ENCODE peak calls at places on chromosomes 11 and 22, in six cellular contexts. X is H1, E is neuronal stem cell, M is mesenchymal stem cell, J is mesendoderm, K is trophoblast cell. R is an unnamed sample.

GRCh38 chr11:76217653-76218160 is 11.4 kb upstream of the WNT11 start:
- DNase-seq in J (no peak), E (no peak), K (no peak), M (no peak), X (no peak), R (no peak)

GRCh38 chr11:114065094-114065493 is 5.6 kb downstream of the ZBTB16 start:
- DNase-seq in J (no peak), M (no peak), E (no peak), X (no peak), K (no peak), R (no peak)

GRCh38 chr11:110305169-110306018 is 9.0 kb upstream of the RDX start:
- DNase-seq in M (no peak), X (no peak), J (no peak), E (no peak), K (no peak), R (no peak)

GRCh38 chr11:102914238-102915043 is 39.7 kb upstream of the MMP12 start:
- DNase-seq in K (no peak), X (peak), E (peak), J (peak), M (peak), R (peak)

GRCh38 chr22:26045855-26046254 is 123.4 kb upstream of the SEZ6L start:
- DNase-seq in X (no peak), K (no peak), M (no peak), J (peak), E (no peak), R (no peak)

GRCh38 chr11:47494996-47495855 is 46.3 kb upstream of the RAPSN start:
- DNase-seq in J (peak), E (no peak), K (no peak), M (peak), X (no peak), R (peak)

GRCh38 chr11:125327494-125328130 is 163.1 kb downstream of the PKNOX2 start:
- DNase-seq in M (no peak), J (no peak), X (no peak), E (no peak), K (no peak), R (no peak)

GRCh38 chr11:77019976-77020591 is 14.1 kb upstream of the B3GNT6 start:
- DNase-seq in X (no peak), M (peak), E (no peak), J (no peak), K (no peak), R (peak)

GRCh38 chr11:111001986-111002616 is 243.4 kb upstream of the POU2AF2 start:
- DNase-seq in K (no peak), E (no peak), J (no peak), M (peak), X (no peak), R (peak)

GRCh38 chr11:2537896-2538855 is 93.4 kb downstream of the KCNQ1 start:
- DNase-seq in J (no peak), M (no peak), X (no peak), E (no peak), K (peak), R (no peak)

GRCh38 chr11:115219378-115219777 is 284.8 kb downstream of the CADM1 start:
- DNase-seq in J (no peak), X (no peak), M (no peak), K (no peak), E (no peak), R (no peak)

GRCh38 chr11:119094816-119095065 is 6.9 kb downstream of the DPAGT1 start:
- DNase-seq in K (peak), X (no peak), J (no peak), E (peak), M (peak), R (peak)

GRCh38 chr11:74084796-74085541 is 76.1 kb upstream of the UCP3 start:
- DNase-seq in M (no peak), K (no peak), J (no peak), X (no peak), E (no peak), R (peak)

GRCh38 chr11:12494699-12495098 is 117.3 kb downstream of the PARVA start:
- DNase-seq in X (no peak), M (peak), K (no peak), E (no peak), J (peak), R (peak)

GRCh38 chr11:107468596-107468995 is 11.0 kb upstream of the CWF19L2 start:
- DNase-seq in M (peak), X (no peak), E (no peak), K (no peak), J (no peak), R (peak)

GRCh38 chr11:66718320-66718971 is 10.6 kb downstream of the SPTBN2 start:
- DNase-seq in E (no peak), M (no peak), X (peak), J (no peak), K (no peak), R (no peak)

GRCh38 chr11:73249858-73250773 is 22.0 kb upstream of the P2RY6 start:
- DNase-seq in E (no peak), M (no peak), K (peak), J (no peak), X (no peak), R (no peak)

GRCh38 chr22:22376352-22376706 is 131.7 kb downstream of the VPREB1 start:
- DNase-seq in E (no peak), X (no peak), K (no peak), M (no peak), J (no peak), R (no peak)

DNA sequence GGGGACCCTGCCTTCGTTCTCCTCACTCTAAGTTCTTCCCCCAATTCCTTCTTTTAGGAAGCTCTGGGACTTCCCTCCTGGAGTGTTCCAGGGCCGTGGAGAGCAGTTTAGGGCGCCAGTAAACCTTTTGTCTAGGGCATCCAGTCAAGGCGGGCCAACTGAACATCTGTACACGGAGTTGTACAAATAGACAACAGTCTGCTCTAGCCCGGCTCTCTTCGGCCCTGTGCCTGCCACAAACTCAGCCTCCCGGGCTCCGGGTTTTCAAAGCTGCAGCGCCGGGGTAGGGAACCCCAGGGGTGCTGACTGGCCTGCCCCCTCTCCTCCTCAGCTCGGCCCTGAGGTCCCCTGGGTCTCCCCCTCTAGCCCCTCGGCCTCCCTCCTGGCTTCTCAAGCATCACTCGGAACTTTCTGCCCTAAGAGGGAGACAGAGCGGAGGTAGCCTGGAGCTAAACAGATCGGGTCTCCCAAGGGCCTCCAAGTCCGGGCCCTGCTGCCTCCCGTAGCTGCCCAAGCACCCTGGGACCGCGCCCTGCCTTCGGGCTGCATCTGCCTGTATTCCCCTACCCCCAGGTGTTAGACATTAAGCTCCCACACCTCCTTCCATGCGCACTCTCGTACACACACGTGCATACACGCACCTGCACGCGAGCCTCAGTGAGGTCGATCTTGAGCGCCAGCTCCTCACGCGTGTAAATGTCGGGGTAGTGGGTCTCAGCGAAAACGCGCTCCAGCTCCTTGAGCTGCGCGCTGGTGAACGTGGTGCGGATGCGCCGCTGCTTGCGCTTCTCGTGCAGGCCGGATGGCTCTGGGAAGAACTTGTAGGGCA is 3.3 kb downstream of the PHOX2A start:
- DNase-seq in J (peak), X (peak), E (no peak), M (no peak), K (no peak), R (no peak)
- H3K18ac ChIP-seq in J (no peak), X (peak), E (peak), M (no peak), K (peak), R (no peak)

DNA sequence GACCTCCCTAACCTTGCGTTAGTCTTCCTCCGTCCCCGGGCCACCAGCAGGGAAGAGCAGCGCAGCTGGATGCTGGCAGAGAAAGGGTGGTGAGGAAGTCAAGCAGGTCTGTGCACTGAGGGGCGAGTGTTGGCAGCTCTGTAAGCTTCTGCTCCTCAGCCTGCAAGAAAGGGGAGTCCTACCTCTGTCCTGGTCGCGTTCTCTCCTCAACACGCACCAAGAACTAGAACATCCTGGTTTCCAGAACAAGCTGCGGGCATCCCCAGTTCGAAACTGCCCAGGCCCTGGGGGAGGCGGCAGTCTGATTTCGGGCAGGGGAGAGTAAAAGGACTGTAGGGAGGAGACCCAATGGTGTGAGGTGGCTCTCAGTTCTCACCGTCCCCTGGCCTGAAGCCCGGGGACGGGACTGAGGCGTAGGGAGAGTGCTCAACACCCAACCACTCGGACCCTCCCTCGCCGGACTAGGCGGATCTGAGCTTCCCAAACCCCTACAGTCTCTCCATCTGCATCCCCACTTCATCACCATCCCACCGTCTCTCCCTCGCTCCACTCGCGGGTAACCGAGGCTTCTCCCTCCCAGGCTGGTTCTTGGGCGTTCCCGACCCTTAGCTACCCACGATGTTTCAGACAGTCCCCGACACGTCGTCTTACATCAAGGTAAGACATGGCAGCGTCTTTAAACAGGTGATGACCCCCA is 7.7 kb upstream of the FLI1 start:
- DNase-seq in K (no peak), J (peak), E (no peak), X (peak), M (peak), R (no peak)
- H3K4me3 ChIP-seq in K (no peak), J (peak), E (no peak), X (peak), M (no peak), R (no peak)

GRCh38 chr22:19974935-19975706 is 33.5 kb upstream of the TXNRD2 start:
- DNase-seq in M (no peak), E (no peak), J (peak), K (peak), X (no peak), R (no peak)
- H3K18ac ChIP-seq in M (no peak), E (peak), J (no peak), K (no peak), X (no peak), R (no peak)

DNA sequence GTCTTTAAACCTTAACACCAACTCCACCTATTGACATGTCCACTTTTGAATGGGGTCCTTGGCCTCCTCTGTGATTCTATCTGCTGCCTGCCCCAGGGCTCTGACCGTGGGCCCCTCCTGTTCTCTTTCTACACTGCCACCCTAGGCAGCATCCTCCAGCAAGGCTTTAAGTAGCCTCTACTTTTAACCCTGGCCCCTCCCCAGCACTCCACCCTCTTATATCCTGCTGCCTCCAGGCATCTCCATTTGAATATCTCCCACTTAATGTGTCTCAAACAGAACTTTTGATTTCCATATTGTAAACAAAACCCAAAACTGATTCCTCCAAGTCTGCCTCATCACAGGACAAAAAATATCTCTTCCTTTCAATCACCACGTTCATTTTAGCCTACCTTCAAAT is 90.5 kb upstream of the ARHGAP32 start:
- DNase-seq in E (no peak), M (no peak), J (no peak), X (no peak), K (no peak), R (no peak)
- H3K4me3 ChIP-seq in E (no peak), M (no peak), J (no peak), X (no peak), K (no peak), R (no peak)

GRCh38 chr11:64248578-64248977 is 1.8 kb upstream of the PPP1R14B start:
- DNase-seq in X (peak), M (no peak), K (no peak), E (no peak), J (peak), R (no peak)

GRCh38 chr11:64247729-64248531 is 1.2 kb upstream of the PPP1R14B start:
- DNase-seq in E (no peak), J (no peak), K (no peak), X (no peak), M (no peak), R (no peak)

GRCh38 chr11:64245401-64245796 is 1.3 kb downstream of the PPP1R14B start:
- DNase-seq in K (no peak), M (no peak), J (no peak), E (no peak), X (no peak), R (no peak)

GRCh38 chr11:64245797-64246623 is 733 bp downstream of the PPP1R14B start:
- DNase-seq in E (no peak), M (peak), J (peak), K (peak), X (no peak), R (peak)

GRCh38 chr11:64246874-64247728 is at the start of gene PPP1R14B:
- DNase-seq in X (peak), J (peak), K (peak), M (peak), E (peak), R (peak)
- H3K18ac ChIP-seq in X (peak), J (peak), K (peak), M (peak), E (peak), R (peak)

GRCh38 chr22:44074286-44074984 is 50.3 kb downstream of the PARVB start:
- DNase-seq in X (no peak), K (no peak), E (no peak), M (no peak), J (no peak), R (no peak)
- H3K4me3 ChIP-seq in X (no peak), K (no peak), E (no peak), M (no peak), J (no peak), R (no peak)

GRCh38 chr22:33677536-33677935 is 242.7 kb downstream of the LARGE1 start:
- DNase-seq in K (no peak), J (no peak), E (no peak), M (no peak), X (no peak), R (no peak)
- H3K18ac ChIP-seq in K (no peak), J (no peak), E (no peak), M (no peak), X (no peak), R (no peak)

GRCh38 chr22:42676059-42676607 is 26.9 kb upstream of the CYB5R3 start:
- DNase-seq in E (no peak), J (no peak), K (no peak), M (peak), X (no peak), R (peak)

GRCh38 chr22:42673898-42674390 is 24.8 kb upstream of the CYB5R3 start:
- DNase-seq in E (no peak), M (no peak), X (no peak), K (peak), J (peak), R (no peak)

GRCh38 chr22:42664976-42665831 is 16.0 kb upstream of the CYB5R3 start:
- DNase-seq in J (no peak), M (no peak), X (no peak), E (no peak), K (no peak), R (no peak)

DNA sequence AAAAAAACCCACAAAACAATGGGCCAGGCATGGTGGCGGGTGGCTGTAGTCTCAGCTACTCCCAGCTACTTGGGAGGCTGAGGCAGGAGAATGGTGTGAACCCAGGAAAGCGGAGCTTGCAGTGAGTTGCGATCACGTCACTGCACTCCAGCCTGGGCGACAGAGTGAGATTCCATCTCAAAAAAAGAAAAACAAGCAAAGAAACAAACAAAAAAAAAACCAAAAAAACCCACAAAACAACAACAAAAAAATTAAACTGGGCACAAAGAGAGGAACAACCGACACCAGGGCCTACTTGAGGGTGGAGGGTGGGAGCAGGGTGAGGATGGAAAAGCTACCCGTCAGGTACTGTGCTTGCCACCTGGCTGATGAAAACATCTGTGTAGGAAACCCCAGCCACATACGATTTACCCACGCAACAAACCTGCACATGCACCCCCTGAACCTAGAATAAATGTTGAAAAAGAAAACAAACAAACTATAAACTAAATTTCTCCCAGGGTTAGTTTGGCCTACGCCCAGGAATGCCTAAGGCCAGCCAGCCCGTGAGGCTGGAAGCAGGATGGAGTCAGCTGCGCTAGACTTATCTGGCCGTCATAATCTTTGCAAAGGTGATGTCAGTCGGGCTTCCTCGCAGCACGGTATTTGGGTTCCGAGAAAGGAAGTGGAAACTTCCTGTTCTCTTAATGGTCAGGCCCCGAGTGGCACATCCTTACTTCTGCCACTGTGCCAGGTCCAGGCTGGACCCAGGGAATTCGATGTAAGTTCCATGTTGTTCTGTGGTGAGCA is 21.9 kb upstream of the CYB5R3 start:
- DNase-seq in E (no peak), X (no peak), K (peak), J (no peak), M (no peak), R (no peak)
- H3K4me3 ChIP-seq in E (no peak), X (no peak), K (no peak), J (no peak), M (no peak), R (no peak)

GRCh38 chr11:17214338-17214737 is 6.6 kb upstream of the PIK3C2A start:
- DNase-seq in X (no peak), M (no peak), E (no peak), J (no peak), K (no peak), R (no peak)

GRCh38 chr11:17207317-17208256 is at the start of gene PIK3C2A:
- DNase-seq in E (peak), K (peak), M (peak), X (peak), J (peak), R (peak)

GRCh38 chr11:17206448-17206847 is 1.3 kb downstream of the PIK3C2A start:
- DNase-seq in K (no peak), X (no peak), J (no peak), M (no peak), E (no peak), R (no peak)

GRCh38 chr11:17209939-17210245 is 2.1 kb upstream of the PIK3C2A start:
- DNase-seq in X (no peak), J (peak), M (peak), E (no peak), K (no peak), R (no peak)

DNA sequence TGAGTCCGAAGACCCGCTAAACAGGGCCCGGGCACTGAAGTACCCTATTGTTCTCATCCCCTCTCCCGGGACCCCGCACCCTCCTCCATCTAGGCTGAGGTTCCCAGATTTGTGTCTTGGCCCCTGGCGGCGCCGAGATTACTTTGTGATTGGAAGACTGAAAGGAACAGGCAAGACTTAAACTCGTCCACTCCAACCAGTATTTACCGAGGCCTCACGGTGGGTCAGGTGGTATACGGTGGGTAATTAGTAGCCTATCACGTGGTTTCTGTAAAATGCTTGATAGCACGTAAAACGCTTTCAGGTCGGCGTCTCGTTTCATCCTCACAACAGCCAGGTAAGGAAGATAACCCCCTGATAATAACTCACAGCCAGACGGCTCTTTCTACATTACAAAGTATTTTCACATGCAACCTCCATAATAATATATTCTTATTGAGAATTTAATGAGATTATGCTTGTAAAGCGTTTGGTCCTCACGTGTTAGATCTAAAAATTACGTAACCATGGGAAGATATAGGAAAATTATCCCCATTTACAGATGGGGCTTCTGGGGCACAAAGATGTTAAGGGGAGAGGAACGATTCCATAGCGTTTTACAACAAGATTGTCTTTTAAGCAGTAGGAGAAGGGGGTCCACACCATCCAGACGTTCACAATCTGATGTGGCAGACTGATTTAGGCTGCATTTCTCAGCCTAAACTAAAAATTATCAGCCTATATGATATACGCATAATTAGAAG is 642 bp upstream of the PIK3C2A start:
- DNase-seq in X (no peak), M (peak), K (peak), J (peak), E (peak), R (peak)
- H3K18ac ChIP-seq in X (peak), M (peak), K (peak), J (peak), E (peak), R (peak)

R was measured in IMR-90.